ENCODE peak calls at places on chromosomes 13 and 19, in nine cellular contexts. T, U, V, G, F, I, E, A and R are unnamed samples.
A peak's percentile ranks its signal among the peaks of the same experiment; 100 is the strongest.

GRCh38 chr13:86155756-86156155 is 356.5 kb upstream of the SLITRK6 start:
- DNase-seq in T (no peak), U (peak; percentile 14), V (no peak), G (no peak), F (no peak), I (no peak), E (no peak), A (no peak), R (no peak)

GRCh38 chr19:1069009-1069779 is 2.2 kb downstream of the ARHGAP45 start:
- DNase-seq in T (no peak), U (no peak), V (no peak), G (no peak), F (peak; percentile 20), I (no peak), E (no peak), A (no peak), R (no peak)

GRCh38 chr19:10037809-10038208 is 24.5 kb downstream of the RDH8 start:
- DNase-seq in T (no peak), U (no peak), V (no peak), G (no peak), F (no peak), I (no peak), E (peak; percentile 43), A (no peak), R (no peak)

GRCh38 chr13:112968380-112968909 is 569 bp upstream of the MCF2L start:
- DNase-seq in T (no peak), U (no peak), V (peak; percentile 10), G (no peak), F (peak; percentile 58), I (peak; percentile 54), E (peak; percentile 16), A (peak; percentile 65), R (peak; percentile 41)

GRCh38 chr13:59452189-59452588 is 711.5 kb downstream of the DIAPH3 start:
- DNase-seq in T (no peak), U (no peak), V (no peak), G (no peak), F (no peak), I (no peak), E (no peak), A (no peak), R (no peak)

GRCh38 chr19:58067240-58067912 is 8.3 kb downstream of the ZNF135 start:
- DNase-seq in T (no peak), U (no peak), V (no peak), G (no peak), F (no peak), I (no peak), E (no peak), A (no peak), R (no peak)

GRCh38 chr13:110485604-110486003 is 75.9 kb downstream of the RAB20 start:
- DNase-seq in T (no peak), U (peak; percentile 86), V (no peak), G (no peak), F (no peak), I (peak; percentile 95), E (no peak), A (peak; percentile 18), R (no peak)

GRCh38 chr19:46610851-46611770 is 10.0 kb downstream of the CALM3 start:
- DNase-seq in T (peak; percentile 41), U (peak; percentile 8), V (no peak), G (no peak), F (no peak), I (no peak), E (no peak), A (no peak), R (no peak)

GRCh38 chr13:79491715-79492114 is 10.8 kb downstream of the NDFIP2 start:
- DNase-seq in T (peak; percentile 92), U (no peak), V (no peak), G (no peak), F (no peak), I (no peak), E (no peak), A (no peak), R (no peak)

GRCh38 chr13:80473695-80474094 is 132.8 kb upstream of the SPRY2 start:
- DNase-seq in T (peak; percentile 71), U (no peak), V (peak; percentile 57), G (no peak), F (no peak), I (no peak), E (no peak), A (peak; percentile 3), R (no peak)

GRCh38 chr19:49860716-49861100 is 6.7 kb downstream of the PNKP start:
- DNase-seq in T (no peak), U (no peak), V (no peak), G (no peak), F (no peak), I (no peak), E (no peak), A (no peak), R (no peak)

GRCh38 chr19:49861127-49861526 is 6.2 kb downstream of the PNKP start:
- DNase-seq in T (no peak), U (peak; percentile 55), V (no peak), G (no peak), F (no peak), I (no peak), E (peak; percentile 22), A (no peak), R (no peak)

GRCh38 chr19:49862411-49863253 is 4.7 kb downstream of the PNKP start:
- DNase-seq in T (no peak), U (peak; percentile 83), V (no peak), G (no peak), F (no peak), I (no peak), E (peak; percentile 25), A (no peak), R (no peak)

GRCh38 chr19:49863254-49863934 is 4.0 kb downstream of the PNKP start:
- DNase-seq in T (no peak), U (no peak), V (no peak), G (no peak), F (no peak), I (no peak), E (no peak), A (no peak), R (no peak)

DNA sequence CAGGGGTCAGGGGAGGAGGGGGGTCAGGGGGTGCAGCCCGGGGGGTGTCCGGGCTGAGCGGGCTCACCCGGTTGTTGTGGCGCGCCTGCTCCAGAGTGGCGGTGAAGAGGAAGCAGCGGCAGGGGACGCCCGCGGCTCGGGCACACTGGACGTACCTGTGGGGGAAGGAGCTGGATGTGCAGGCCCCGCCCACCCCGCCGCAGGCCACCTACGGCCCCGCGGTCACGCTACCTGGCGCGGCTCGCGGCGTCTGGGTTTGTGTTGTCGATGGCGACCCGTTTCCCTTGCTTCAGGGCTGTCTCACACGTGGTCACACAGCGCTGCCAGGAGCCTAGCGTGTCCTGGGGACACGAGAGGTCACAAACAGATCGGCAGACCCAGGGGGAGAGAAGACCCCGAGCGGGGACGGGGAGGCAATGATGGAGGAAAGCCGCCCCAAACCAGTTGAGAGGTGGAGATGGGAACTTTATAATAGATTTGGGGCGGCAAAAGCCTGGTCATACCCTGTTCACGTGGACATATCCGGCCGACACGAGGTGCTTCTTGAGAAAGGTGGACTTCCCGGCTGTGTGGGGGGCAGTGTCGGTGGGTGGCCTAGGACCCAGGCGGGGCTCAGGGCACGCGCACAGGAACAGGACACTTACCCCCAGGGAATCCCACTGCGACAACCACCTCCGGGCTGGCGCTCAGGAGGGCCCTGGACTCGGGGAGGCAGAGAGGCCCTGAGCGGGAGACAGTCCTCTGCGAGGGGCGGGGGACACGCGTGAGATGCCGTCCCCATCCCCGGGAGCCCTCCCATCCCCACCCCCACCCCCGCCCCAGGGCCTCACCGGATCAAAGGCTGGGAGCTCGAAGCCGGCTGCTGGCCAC is 5.6 kb downstream of the PNKP start:
- DNase-seq in T (no peak), U (no peak), V (no peak), G (no peak), F (no peak), I (no peak), E (no peak), A (no peak), R (no peak)
- TF ChIP-seq CTCF in T (no peak), U (no peak), V (no peak), G (no peak), F (no peak), I (no peak), E (no peak), A (no peak), R (no peak)

DNA sequence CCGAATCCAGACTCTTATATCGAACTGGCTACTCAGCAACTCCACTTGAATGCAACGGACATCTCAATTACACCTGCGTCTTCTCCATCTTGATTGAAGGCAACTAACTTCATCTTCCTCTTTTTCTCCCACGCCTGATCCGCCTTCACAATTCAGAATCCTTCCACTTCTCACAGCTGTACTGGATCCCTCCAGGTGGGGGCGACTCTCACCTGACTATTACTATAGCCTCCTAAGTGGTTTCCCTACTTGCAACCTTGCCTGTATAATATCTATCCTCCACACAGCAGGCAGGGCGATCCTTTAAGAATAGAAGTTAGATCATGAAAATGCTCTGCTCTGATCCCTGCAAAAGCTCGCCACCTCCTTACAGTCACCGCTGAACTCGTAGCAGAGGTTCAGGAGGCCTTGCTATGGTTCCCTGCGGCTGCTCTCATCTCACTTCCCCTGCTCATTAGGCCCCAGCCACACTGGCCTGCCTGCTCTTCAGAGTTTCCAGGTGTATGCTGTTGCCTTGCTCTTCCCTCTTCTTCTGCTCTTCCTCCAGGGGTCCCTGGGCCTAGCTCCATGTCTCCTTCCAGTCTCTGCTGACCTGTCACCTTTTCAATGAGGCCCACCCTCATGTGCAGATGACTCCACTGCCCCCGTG is 31.9 kb downstream of the RFXAP start:
- DNase-seq in T (no peak), U (peak; percentile 74), V (no peak), G (no peak), F (no peak), I (no peak), E (peak; percentile 17), A (no peak), R (no peak)
- TF ChIP-seq CTCF in T (peak; percentile 32), U (peak; percentile 45), V (no peak), G (peak; percentile 33), F (no peak), I (no peak), E (no peak), A (peak; percentile 38), R (peak; percentile 40)

DNA sequence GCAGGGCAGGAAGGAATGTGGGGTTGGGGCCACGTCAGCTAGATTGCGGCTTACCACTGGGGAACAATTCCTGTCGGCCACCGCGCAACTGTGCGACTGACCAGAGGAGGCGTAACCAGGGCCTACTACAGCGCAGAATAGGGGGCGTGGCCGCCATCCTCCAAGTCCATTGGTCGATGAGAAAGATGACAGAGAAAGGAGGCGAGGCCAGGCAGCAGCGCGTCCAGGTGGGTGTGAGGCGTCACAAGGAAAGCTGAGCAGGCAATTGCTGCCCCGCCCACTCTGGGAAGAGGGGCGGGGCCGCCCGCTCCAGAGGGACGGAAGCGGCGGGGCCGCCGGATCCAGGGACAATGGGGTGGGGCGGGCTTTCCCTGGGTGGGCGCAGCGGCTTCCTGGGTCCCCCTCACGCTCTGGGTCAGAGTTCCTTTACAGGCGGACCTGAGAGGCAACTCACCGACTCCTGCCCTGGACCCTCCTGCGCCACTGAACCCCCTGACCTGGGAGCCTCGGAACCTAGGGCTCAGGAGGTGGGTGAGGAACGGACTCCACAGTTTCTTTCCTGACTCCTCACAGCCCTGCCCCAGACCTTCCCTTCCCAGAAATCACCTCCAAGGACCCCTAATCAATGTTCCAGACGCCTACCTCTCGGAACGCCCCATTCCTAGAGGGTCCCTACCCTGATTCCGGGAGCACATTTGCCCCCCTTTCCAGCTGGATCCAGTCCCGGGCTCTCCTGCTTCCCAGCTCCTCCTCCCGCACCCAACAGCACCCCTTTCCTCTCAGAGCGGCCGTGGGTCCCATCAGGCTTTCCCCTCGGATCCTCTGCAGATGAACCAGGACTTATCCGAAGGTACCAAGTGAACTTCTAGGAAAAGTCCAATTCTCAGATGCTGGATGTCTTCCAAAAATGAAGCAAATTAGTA is 101.5 kb upstream of the ZNF492 start:
- DNase-seq in T (no peak), U (no peak), V (no peak), G (no peak), F (peak; percentile 82), I (no peak), E (no peak), A (no peak), R (no peak)
- TF ChIP-seq CTCF in T (no peak), U (no peak), V (no peak), G (no peak), F (no peak), I (no peak), E (no peak), A (no peak), R (no peak)

GRCh38 chr19:34851277-34851804 is 75.4 kb upstream of the ZNF30 start:
- DNase-seq in T (no peak), U (peak; percentile 57), V (no peak), G (no peak), F (no peak), I (peak; percentile 67), E (peak; percentile 40), A (no peak), R (no peak)
- TF ChIP-seq CTCF in T (no peak), U (peak; percentile 15), V (no peak), G (no peak), F (no peak), I (peak; percentile 39), E (no peak), A (no peak), R (peak; percentile 44)